ENCODE peak calls at places on chromosomes 16 and 17, in ten cellular contexts. A is posterior cingulate gyrus; I is activated naive CD4-positive, alpha-beta T cell treated with anti-CD3 and anti-CD28 coated beads, Interleukin-2, amount 50 U/mL, for 72 hours; P is stimulated activated CD8-positive, alpha-beta memory T cell treated with anti-CD3 and anti-CD28 coated beads, Interleukin-15, amount 100 ng/mL, for 48 hours; E is astrocyte of the spinal cord; S is C1 segment of cervical spinal cord; J is activated CD8-positive, alpha-beta memory T cell treated with anti-CD3 and anti-CD28 coated beads for 48 hours; L is AG08396; W is HCEC 1CT; K is body of pancreas. V is an unnamed sample.

GRCh38 chr16:49443576-49443975 is 70.0 kb downstream of the C16orf78 start:
- DNase-seq in A (no peak), I (no peak), P (no peak), E (no peak), S (no peak), J (no peak), L (no peak), W (no peak), K (no peak), V (no peak)

GRCh38 chr17:78793415-78793814 is 11.3 kb upstream of the CYTH1 start:
- DNase-seq in A (no peak), I (no peak), P (no peak), E (no peak), S (no peak), J (no peak), L (no peak), W (no peak), K (no peak), V (no peak)

GRCh38 chr17:13957636-13958035 is 111.7 kb upstream of the COX10 start:
- DNase-seq in A (no peak), I (no peak), P (no peak), E (no peak), S (no peak), J (no peak), L (peak), W (no peak), K (no peak), V (no peak)

GRCh38 chr16:30122621-30123160 is 329 bp downstream of the MAPK3 start:
- DNase-seq in A (no peak), I (peak), P (no peak), E (peak), S (no peak), J (no peak), L (no peak), W (no peak), K (peak), V (no peak)

GRCh38 chr16:35574011-35574410 is 2114.6 kb downstream of the TP53TG3F start:
- DNase-seq in A (no peak), I (no peak), P (no peak), E (no peak), S (no peak), J (no peak), L (no peak), W (no peak), K (no peak), V (no peak)

GRCh38 chr17:57701121-57701520 is 44.0 kb downstream of the CCDC182 start:
- DNase-seq in A (no peak), I (no peak), P (no peak), E (no peak), S (no peak), J (no peak), L (no peak), W (no peak), K (no peak), V (no peak)

GRCh38 chr16:77548766-77549165 is 113.9 kb upstream of the ADAMTS18 start:
- DNase-seq in A (no peak), I (no peak), P (no peak), E (no peak), S (no peak), J (no peak), L (no peak), W (peak), K (no peak), V (no peak)

GRCh38 chr17:17886253-17886652 is 49.5 kb upstream of the SREBF1 start:
- DNase-seq in A (no peak), I (no peak), P (no peak), E (no peak), S (no peak), J (no peak), L (no peak), W (no peak), K (no peak), V (no peak)

GRCh38 chr17:77285594-77286390 is 145.0 kb downstream of the SEC14L1 start:
- DNase-seq in A (no peak), I (peak), P (no peak), E (peak), S (peak), J (no peak), L (peak), W (peak), K (peak), V (no peak)

GRCh38 chr16:25192096-25192495 is 24.7 kb upstream of the AQP8 start:
- DNase-seq in A (no peak), I (no peak), P (no peak), E (no peak), S (no peak), J (no peak), L (no peak), W (no peak), K (no peak), V (no peak)

GRCh38 chr16:53080345-53081031 is 25.7 kb downstream of the CHD9 start:
- DNase-seq in A (no peak), I (no peak), P (no peak), E (peak), S (no peak), J (no peak), L (peak), W (peak), K (peak), V (no peak)

GRCh38 chr16:84955427-84955826 is 55.9 kb downstream of the ZDHHC7 start:
- DNase-seq in A (no peak), I (no peak), P (no peak), E (no peak), S (no peak), J (no peak), L (no peak), W (no peak), K (peak), V (no peak)

GRCh38 chr17:81480140-81480917 is 32.3 kb downstream of the ACTG1 start:
- DNase-seq in A (no peak), I (no peak), P (no peak), E (peak), S (no peak), J (no peak), L (peak), W (peak), K (peak), V (no peak)

GRCh38 chr17:81440511-81441244 is 45.4 kb downstream of the BAHCC1 start:
- DNase-seq in A (no peak), I (peak), P (no peak), E (no peak), S (no peak), J (no peak), L (no peak), W (no peak), K (no peak), V (peak)

GRCh38 chr17:10130263-10130662 is 68.1 kb downstream of the GAS7 start:
- DNase-seq in A (no peak), I (no peak), P (no peak), E (no peak), S (no peak), J (no peak), L (no peak), W (no peak), K (no peak), V (no peak)

GRCh38 chr16:63530208-63530607 is 1494.0 kb upstream of the CDH8 start:
- DNase-seq in A (no peak), I (no peak), P (no peak), E (no peak), S (no peak), J (no peak), L (no peak), W (no peak), K (no peak), V (no peak)

GRCh38 chr16:89576173-89577054 is 856 bp downstream of the CPNE7 start:
- DNase-seq in A (no peak), I (no peak), P (no peak), E (no peak), S (no peak), J (no peak), L (no peak), W (no peak), K (no peak), V (no peak)

GRCh38 chr17:56678249-56679144 is 85.0 kb downstream of the NOG start:
- DNase-seq in A (no peak), I (no peak), P (no peak), E (no peak), S (no peak), J (no peak), L (no peak), W (no peak), K (no peak), V (no peak)

GRCh38 chr17:50079334-50080095 is 15.6 kb upstream of the PDK2 start:
- DNase-seq in A (no peak), I (no peak), P (no peak), E (no peak), S (no peak), J (no peak), L (peak), W (no peak), K (no peak), V (no peak)

GRCh38 chr17:71441098-71441497 is 679.7 kb upstream of the SOX9 start:
- DNase-seq in A (no peak), I (no peak), P (no peak), E (peak), S (no peak), J (no peak), L (peak), W (peak), K (no peak), V (no peak)

GRCh38 chr17:2214047-2214717 is 89.4 kb downstream of the SMG6 start:
- DNase-seq in A (peak), I (no peak), P (no peak), E (peak), S (peak), J (no peak), L (no peak), W (peak), K (peak), V (no peak)

GRCh38 chr17:81083125-81083765 is 48.3 kb downstream of the BAIAP2 start:
- DNase-seq in A (no peak), I (no peak), P (no peak), E (peak), S (no peak), J (no peak), L (no peak), W (no peak), K (peak), V (no peak)

GRCh38 chr16:77410449-77410848 is 24.4 kb downstream of the ADAMTS18 start:
- DNase-seq in A (no peak), I (no peak), P (no peak), E (no peak), S (no peak), J (no peak), L (no peak), W (no peak), K (no peak), V (no peak)

GRCh38 chr17:44911133-44912001 is 3.9 kb downstream of the GFAP start:
- DNase-seq in A (no peak), I (peak), P (peak), E (peak), S (peak), J (no peak), L (peak), W (peak), K (peak), V (no peak)